ENCODE peak calls at places on chromosomes 2 and 18, in seven cellular contexts. O is ACHN; D is CD8-positive, alpha-beta memory T cell; M is testis; Z is mammary epithelial cell; Y is NCI-H460; I is lower lobe of right lung. G is an unnamed sample.
A peak's percentile ranks its signal among the peaks of the same experiment; 100 is the strongest.

GRCh38 chr2:163878718-163879117 is 142.9 kb upstream of the FIGN start:
- DNase-seq in O (peak; percentile 50), D (no peak), M (peak; percentile 70), Z (peak; percentile 9), Y (peak; percentile 21), I (no peak), G (peak; percentile 70)

GRCh38 chr2:223108376-223109100 is 56.5 kb downstream of the KCNE4 start:
- DNase-seq in O (no peak), D (no peak), M (no peak), Z (peak; percentile 39), Y (no peak), I (no peak), G (no peak)

GRCh38 chr2:145323512-145323911 is 803.6 kb upstream of the ZEB2 start:
- DNase-seq in O (no peak), D (no peak), M (no peak), Z (peak; percentile 74), Y (no peak), I (no peak), G (no peak)

GRCh38 chr18:56257215-56257614 is 381.2 kb downstream of the TXNL1 start:
- DNase-seq in O (no peak), D (no peak), M (no peak), Z (peak; percentile 19), Y (no peak), I (no peak), G (no peak)

GRCh38 chr18:11570770-11571169 is 38.6 kb upstream of the SLC35G4 start:
- DNase-seq in O (peak; percentile 5), D (no peak), M (no peak), Z (no peak), Y (peak; percentile 2), I (no peak), G (no peak)

GRCh38 chr2:44838116-44838790 is 103.2 kb upstream of the SIX3 start:
- DNase-seq in O (no peak), D (no peak), M (no peak), Z (no peak), Y (no peak), I (no peak), G (no peak)

GRCh38 chr18:55968550-55968949 is 380.6 kb upstream of the TCF4 start:
- DNase-seq in O (no peak), D (no peak), M (no peak), Z (peak; percentile 67), Y (no peak), I (no peak), G (no peak)

GRCh38 chr2:221600388-221600787 is 28.3 kb upstream of the EPHA4 start:
- DNase-seq in O (no peak), D (no peak), M (no peak), Z (no peak), Y (no peak), I (no peak), G (no peak)

GRCh38 chr18:42087876-42088275 is 132.8 kb downstream of the PIK3C3 start:
- DNase-seq in O (no peak), D (no peak), M (no peak), Z (no peak), Y (no peak), I (no peak), G (no peak)

GRCh38 chr18:3016584-3017292 is 3.8 kb upstream of the LPIN2 start:
- DNase-seq in O (no peak), D (no peak), M (no peak), Z (no peak), Y (no peak), I (no peak), G (no peak)

GRCh38 chr2:222797308-222797707 is 63.5 kb upstream of the ACSL3 start:
- DNase-seq in O (peak; percentile 50), D (no peak), M (no peak), Z (no peak), Y (peak; percentile 36), I (no peak), G (no peak)

GRCh38 chr2:164675027-164675426 is 53.7 kb upstream of the GRB14 start:
- DNase-seq in O (no peak), D (no peak), M (no peak), Z (no peak), Y (no peak), I (no peak), G (no peak)

GRCh38 chr2:39920318-39920775 is 141.3 kb upstream of the THUMPD2 start:
- DNase-seq in O (no peak), D (no peak), M (no peak), Z (no peak), Y (no peak), I (no peak), G (no peak)

GRCh38 chr2:106106627-106107508 is 87.2 kb downstream of the UXS1 start:
- DNase-seq in O (no peak), D (no peak), M (no peak), Z (no peak), Y (no peak), I (no peak), G (no peak)

GRCh38 chr18:79405781-79406575 is 10.2 kb downstream of the NFATC1 start:
- DNase-seq in O (no peak), D (peak; percentile 81), M (peak; percentile 59), Z (no peak), Y (no peak), I (peak; percentile 84), G (peak; percentile 71)

GRCh38 chr18:50492061-50492460 is 67.8 kb upstream of the MAPK4 start:
- DNase-seq in O (no peak), D (no peak), M (no peak), Z (no peak), Y (no peak), I (no peak), G (no peak)